ENCODE peak calls at places on chromosomes 12 and 14, in nine cellular contexts. H, J, R, C, M, L, S, V and N are unnamed samples.

GRCh38 chr12:10235761-10236631 is 23.3 kb downstream of the GABARAPL1 start:
- DNase-seq in R (peak), V (peak), L (peak), C (peak), J (peak), M (peak), H (peak), S (peak), N (peak)

GRCh38 chr12:114655934-114656697 is 27.9 kb downstream of the TBX3 start:
- DNase-seq in S (no peak), H (no peak), L (peak), C (no peak), R (no peak), V (no peak), J (no peak), M (peak), N (peak)

GRCh38 chr12:130719263-130719892 is 3.3 kb upstream of the RIMBP2 start:
- DNase-seq in L (no peak), V (no peak), C (peak), S (no peak), J (no peak), H (no peak), M (no peak), R (no peak), N (no peak)

GRCh38 chr14:89121961-89122675 is 294.9 kb downstream of the FOXN3 start:
- DNase-seq in H (no peak), M (no peak), V (no peak), J (no peak), C (no peak), R (peak), S (peak), L (no peak), N (no peak)

GRCh38 chr12:93347054-93347786 is 30.5 kb upstream of the NUDT4 start:
- DNase-seq in S (no peak), V (no peak), L (no peak), R (no peak), J (no peak), C (peak), H (no peak), M (no peak), N (no peak)

GRCh38 chr12:51549637-51550036 is 41.4 kb upstream of the SCN8A start:
- DNase-seq in V (no peak), S (no peak), M (no peak), L (no peak), C (no peak), H (peak), R (no peak), J (no peak), N (no peak)

GRCh38 chr14:98907271-98907670 is 364.7 kb downstream of the BCL11B start:
- DNase-seq in S (no peak), J (no peak), H (no peak), R (no peak), L (no peak), C (no peak), V (no peak), M (no peak), N (no peak)

GRCh38 chr14:59195898-59196297 is 7.4 kb downstream of the DAAM1 start:
- DNase-seq in H (no peak), S (no peak), R (no peak), M (no peak), C (no peak), J (no peak), V (no peak), L (no peak), N (no peak)

GRCh38 chr12:51517800-51518199 is 73.2 kb upstream of the SCN8A start:
- DNase-seq in J (no peak), C (no peak), V (peak), H (no peak), M (no peak), S (peak), L (no peak), R (peak), N (no peak)

GRCh38 chr12:94677778-94678177 is 27.4 kb upstream of the TMCC3 start:
- DNase-seq in J (peak), S (no peak), H (no peak), L (peak), C (no peak), R (no peak), M (no peak), V (no peak), N (no peak)

GRCh38 chr12:80778005-80778541 is 61.4 kb downstream of the MYF5 start:
- DNase-seq in H (peak), L (peak), J (peak), C (peak), V (no peak), M (peak), R (no peak), S (no peak), N (peak)

GRCh38 chr14:104085889-104086201 is 345 bp downstream of the ASPG start:
- DNase-seq in C (peak), J (no peak), M (no peak), H (no peak), L (no peak), S (peak), R (no peak), V (no peak), N (no peak)

GRCh38 chr12:128813392-128813791 is 10.4 kb downstream of the SLC15A4 start:
- DNase-seq in C (no peak), V (no peak), J (no peak), M (no peak), H (peak), R (no peak), S (no peak), L (no peak), N (no peak)

GRCh38 chr14:102694530-102695171 is 82.6 kb upstream of the TRAF3 start:
- DNase-seq in V (peak), R (peak), M (peak), J (peak), S (peak), H (peak), L (peak), C (peak), N (peak)

GRCh38 chr12:123531091-123531490 is 2.4 kb downstream of the RILPL1 start:
- DNase-seq in L (no peak), S (no peak), C (no peak), J (no peak), M (no peak), V (no peak), H (no peak), R (no peak), N (no peak)

GRCh38 chr12:29155079-29155478 is 6.0 kb downstream of the FAR2 start:
- DNase-seq in V (peak), H (no peak), M (no peak), S (no peak), C (peak), J (peak), R (no peak), L (no peak), N (no peak)

GRCh38 chr14:104206281-104206904 is 68.0 kb downstream of the KIF26A start:
- DNase-seq in S (no peak), C (peak), R (peak), L (no peak), V (no peak), M (no peak), H (no peak), J (no peak), N (peak)

GRCh38 chr12:63294327-63294632 is 143.3 kb upstream of the AVPR1A start:
- DNase-seq in R (no peak), C (no peak), M (peak), V (no peak), S (no peak), L (peak), H (peak), J (no peak), N (peak)

GRCh38 chr12:122947352-122947792 is 18.9 kb downstream of the ABCB9 start:
- DNase-seq in L (no peak), M (no peak), V (no peak), H (peak), S (no peak), R (no peak), J (no peak), C (no peak), N (no peak)

GRCh38 chr12:95998611-95999300 is 2.6 kb upstream of the HAL start:
- DNase-seq in S (peak), H (peak), R (peak), M (peak), L (peak), C (peak), J (peak), V (peak), N (peak)

GRCh38 chr14:59419383-59419782 is 45.8 kb downstream of the GPR135 start:
- DNase-seq in V (no peak), J (no peak), C (no peak), S (no peak), L (no peak), M (no peak), H (no peak), R (no peak), N (no peak)

GRCh38 chr12:52087961-52088820 is 8.7 kb downstream of the SMIM41 start:
- DNase-seq in L (no peak), H (no peak), V (peak), C (peak), S (no peak), J (no peak), M (no peak), R (no peak), N (no peak)

GRCh38 chr12:4450551-4451112 is 5.0 kb upstream of the FGF6 start:
- DNase-seq in M (no peak), R (peak), V (no peak), C (no peak), S (peak), J (no peak), H (no peak), L (no peak), N (no peak)

GRCh38 chr14:106044949-106045596 is 518.7 kb downstream of the TMEM121 start:
- DNase-seq in V (no peak), H (peak), R (no peak), L (no peak), M (peak), S (peak), C (peak), J (no peak), N (no peak)

GRCh38 chr12:121657305-121658008 is 12.0 kb downstream of the MORN3 start:
- DNase-seq in M (no peak), J (no peak), S (no peak), R (no peak), V (no peak), L (peak), C (no peak), H (no peak), N (no peak)

GRCh38 chr14:58955294-58955821 is 233.1 kb upstream of the DAAM1 start:
- DNase-seq in H (no peak), S (peak), R (peak), J (no peak), V (no peak), C (no peak), M (no peak), L (no peak), N (peak)

GRCh38 chr12:75690556-75690955 is 179.1 kb upstream of the KRR1 start:
- DNase-seq in C (no peak), H (peak), J (no peak), M (no peak), V (no peak), L (peak), S (no peak), R (no peak), N (no peak)

GRCh38 chr12:25187781-25188180 is 7.2 kb downstream of the DNAI7 start:
- DNase-seq in J (no peak), R (no peak), M (no peak), V (no peak), H (peak), L (peak), S (no peak), C (no peak), N (no peak)

GRCh38 chr12:55659486-55660385 is 23.0 kb downstream of the OR10P1 start:
- DNase-seq in V (peak), S (peak), M (no peak), L (peak), J (no peak), C (peak), R (peak), H (peak), N (no peak)

GRCh38 chr12:78209851-78210493 is 379.3 kb downstream of the NAV3 start:
- DNase-seq in C (no peak), L (no peak), S (no peak), H (peak), R (no peak), M (no peak), V (no peak), J (no peak), N (no peak)

GRCh38 chr14:103384450-103385152 is 614 bp upstream of the MARK3 start:
- DNase-seq in C (no peak), S (no peak), H (peak), J (no peak), R (peak), L (no peak), M (no peak), V (no peak), N (no peak)

GRCh38 chr12:52370906-52371608 is 3.8 kb upstream of the KRT85 start:
- DNase-seq in S (no peak), R (peak), J (no peak), L (no peak), V (no peak), H (peak), M (no peak), C (no peak), N (peak)

GRCh38 chr14:92259613-92260357 is 63.2 kb upstream of the SLC24A4 start:
- DNase-seq in M (no peak), H (no peak), C (no peak), S (no peak), V (peak), R (peak), J (peak), L (no peak), N (no peak)

GRCh38 chr12:34390846-34391700 is 368.8 kb downstream of the ALG10 start:
- DNase-seq in M (no peak), R (no peak), H (no peak), V (no peak), J (no peak), S (no peak), L (no peak), C (no peak), N (no peak)
- TF ChIP-seq EZH2phosphoT487 in M (no peak), R (no peak), H (no peak), V (no peak), J (no peak), S (no peak), L (no peak), C (no peak), N (no peak)

DNA sequence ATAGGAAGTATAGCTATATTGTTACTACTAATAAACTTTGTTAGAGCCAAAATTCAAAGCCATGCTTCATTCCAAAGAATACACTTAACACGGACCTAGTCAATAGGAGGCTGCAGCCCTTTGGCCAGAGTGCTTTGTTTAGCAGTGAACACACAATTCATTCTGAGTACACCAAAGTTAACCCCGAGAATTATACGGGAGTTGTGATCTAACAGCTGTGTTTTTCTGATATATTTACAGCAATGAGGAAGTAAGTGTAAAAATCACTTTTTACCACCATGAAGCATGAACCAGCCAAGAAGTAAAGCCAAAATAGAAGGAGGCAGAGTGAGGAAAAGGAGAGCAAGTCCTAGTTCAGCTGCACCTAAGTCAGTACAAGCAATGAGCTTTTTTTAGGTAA is 156.8 kb upstream of the PDE3A start:
- DNase-seq in R (no peak), J (no peak), C (no peak), V (no peak), M (no peak), L (no peak), S (no peak), H (no peak), N (no peak)
- H3K4me2 ChIP-seq in R (no peak), J (no peak), C (no peak), V (no peak), M (no peak), L (no peak), S (no peak), H (no peak), N (peak)

GRCh38 chr12:90854136-90854689 is 100.8 kb downstream of the CCER1 start:
- DNase-seq in C (peak), V (peak), H (peak), J (peak), M (peak), R (peak), L (peak), S (peak), N (peak)
- TF ChIP-seq EZH2phosphoT487 in C (no peak), V (no peak), H (no peak), J (no peak), M (no peak), R (no peak), L (no peak), S (no peak), N (no peak)

GRCh38 chr14:34966413-34966812 is 16.4 kb upstream of the SRP54 start:
- DNase-seq in M (no peak), J (no peak), C (no peak), S (no peak), H (no peak), L (no peak), R (no peak), V (no peak), N (no peak)

GRCh38 chr14:34970665-34971064 is 12.1 kb upstream of the SRP54 start:
- DNase-seq in M (no peak), L (no peak), C (no peak), H (no peak), V (no peak), J (no peak), R (no peak), S (no peak), N (no peak)

GRCh38 chr14:34965912-34966311 is 16.9 kb upstream of the SRP54 start:
- DNase-seq in R (no peak), M (no peak), S (no peak), H (no peak), V (no peak), C (no peak), J (no peak), L (no peak), N (no peak)

GRCh38 chr14:34965365-34965764 is 17.4 kb upstream of the SRP54 start:
- DNase-seq in C (no peak), S (no peak), M (no peak), V (no peak), H (no peak), J (no peak), L (no peak), R (no peak), N (no peak)
- H3K4me2 ChIP-seq in C (no peak), S (no peak), M (no peak), V (no peak), H (no peak), J (no peak), L (no peak), R (no peak), N (no peak)

GRCh38 chr12:107478881-107479280 is 206.7 kb upstream of the PWP1 start:
- DNase-seq in J (no peak), M (no peak), L (no peak), C (peak), R (no peak), H (no peak), V (no peak), S (no peak), N (no peak)
- TF ChIP-seq EZH2phosphoT487 in J (no peak), M (no peak), L (no peak), C (no peak), R (no peak), H (no peak), V (no peak), S (no peak), N (no peak)

GRCh38 chr12:113088971-113089756 is 32.6 kb downstream of the DTX1 start:
- DNase-seq in R (no peak), L (no peak), S (no peak), M (no peak), H (no peak), C (no peak), J (no peak), V (no peak), N (no peak)

GRCh38 chr12:113087193-113087592 is 30.7 kb downstream of the DTX1 start:
- DNase-seq in H (no peak), S (no peak), V (peak), C (no peak), J (no peak), L (no peak), M (no peak), R (no peak), N (no peak)

GRCh38 chr12:113086249-113087164 is 30.0 kb downstream of the DTX1 start:
- DNase-seq in V (peak), H (no peak), L (no peak), S (no peak), J (no peak), C (no peak), M (no peak), R (no peak), N (no peak)

GRCh38 chr12:113089839-113090238 is 33.3 kb downstream of the DTX1 start:
- DNase-seq in M (no peak), C (no peak), S (no peak), R (no peak), H (no peak), J (no peak), V (no peak), L (no peak), N (no peak)

DNA sequence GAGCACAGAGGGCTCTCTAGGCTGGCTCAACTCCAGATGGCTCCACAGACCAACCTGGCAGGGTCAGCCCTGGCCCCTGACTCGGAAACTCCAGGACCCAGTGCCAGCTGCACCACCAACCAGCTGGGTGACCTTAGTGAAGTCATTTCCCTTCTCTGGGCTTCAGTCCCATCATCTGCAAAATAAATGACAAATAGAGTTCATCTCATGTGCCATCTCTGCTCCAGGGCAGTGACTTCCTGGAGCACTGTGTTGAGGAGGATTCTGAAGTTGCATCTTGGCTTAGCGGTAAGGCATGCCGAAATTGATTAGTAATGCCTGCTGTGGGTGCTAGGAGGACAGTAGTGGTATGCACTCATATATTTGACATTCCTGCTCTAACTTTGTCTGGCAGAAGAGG is 31.5 kb downstream of the DTX1 start:
- DNase-seq in V (peak), H (no peak), L (no peak), C (no peak), J (no peak), S (no peak), M (no peak), R (no peak), N (no peak)
- H3K4me2 ChIP-seq in V (peak), H (no peak), L (no peak), C (no peak), J (no peak), S (no peak), M (no peak), R (no peak), N (no peak)

GRCh38 chr12:50106907-50107306 is 3.1 kb downstream of the GPD1 start:
- DNase-seq in M (no peak), H (no peak), S (no peak), R (no peak), J (no peak), C (no peak), V (no peak), L (no peak), N (no peak)
- TF ChIP-seq EZH2phosphoT487 in M (no peak), H (no peak), S (no peak), R (no peak), J (no peak), C (no peak), V (no peak), L (no peak), N (no peak)